ENCODE peak calls at places on chromosomes 13 and 19, in six cellular contexts. H is NCI-H1105, X is A549, M is pancreas, G is RWPE1, E is tibial artery. Q is an unnamed sample.

GRCh38 chr19:38736036-38736412 is 8.2 kb downstream of the CAPN12 start:
- DNase-seq in H (no peak), X (peak), M (peak), G (no peak), E (peak), Q (no peak)

GRCh38 chr13:87314822-87315221 is 356.3 kb upstream of the SLITRK5 start:
- DNase-seq in H (no peak), X (no peak), M (no peak), G (no peak), E (no peak), Q (no peak)

GRCh38 chr13:108227651-108228272 is 9.6 kb downstream of the ABHD13 start:
- DNase-seq in H (peak), X (no peak), M (no peak), G (peak), E (no peak), Q (no peak)

GRCh38 chr13:80001510-80001842 is 339.4 kb downstream of the SPRY2 start:
- DNase-seq in H (no peak), X (no peak), M (no peak), G (no peak), E (no peak), Q (no peak)

GRCh38 chr13:44238011-44238421 is 135.6 kb upstream of the SERP2 start:
- DNase-seq in H (no peak), X (no peak), M (no peak), G (peak), E (no peak), Q (no peak)

GRCh38 chr19:23415561-23416191 is 20.4 kb upstream of the ZNF91 start:
- DNase-seq in H (no peak), X (no peak), M (peak), G (peak), E (no peak), Q (no peak)

GRCh38 chr13:113151745-113152707 is 6.4 kb upstream of the PROZ start:
- DNase-seq in H (no peak), X (no peak), M (no peak), G (no peak), E (no peak), Q (no peak)

GRCh38 chr19:34084396-34085145 is 87.7 kb upstream of the LSM14A start:
- DNase-seq in H (no peak), X (no peak), M (no peak), G (no peak), E (no peak), Q (no peak)

GRCh38 chr13:46041335-46041934 is 11.1 kb downstream of the ZC3H13 start:
- DNase-seq in H (no peak), X (no peak), M (no peak), G (no peak), E (no peak), Q (no peak)

GRCh38 chr19:13097331-13098258 is 5.1 kb downstream of the LYL1 start:
- DNase-seq in H (no peak), X (no peak), M (no peak), G (no peak), E (peak), Q (no peak)

GRCh38 chr13:45446181-45446580 is 18.6 kb upstream of the COG3 start:
- DNase-seq in H (no peak), X (no peak), M (no peak), G (no peak), E (no peak), Q (no peak)

GRCh38 chr13:33228645-33229445 is 56.7 kb downstream of the STARD13 start:
- DNase-seq in H (no peak), X (peak), M (no peak), G (peak), E (no peak), Q (peak)

GRCh38 chr13:97266734-97267417 is 44.7 kb downstream of the MBNL2 start:
- DNase-seq in H (no peak), X (no peak), M (no peak), G (no peak), E (no peak), Q (no peak)

GRCh38 chr13:28609936-28610335 is 49.0 kb upstream of the POMP start:
- DNase-seq in H (no peak), X (no peak), M (no peak), G (no peak), E (no peak), Q (no peak)

GRCh38 chr13:99072356-99072755 is 94.5 kb upstream of the DOCK9 start:
- DNase-seq in H (no peak), X (no peak), M (no peak), G (no peak), E (no peak), Q (no peak)

GRCh38 chr19:45884682-45885555 is 1.0 kb downstream of the IRF2BP1 start:
- DNase-seq in H (peak), X (no peak), M (peak), G (no peak), E (no peak), Q (no peak)

GRCh38 chr19:53991224-53992113 is at the start of gene CACNG6:
- DNase-seq in H (peak), X (peak), M (peak), G (no peak), E (no peak), Q (peak)

GRCh38 chr19:49425922-49426592 is 869 bp downstream of the GFY start:
- DNase-seq in H (no peak), X (no peak), M (no peak), G (peak), E (no peak), Q (peak)

GRCh38 chr13:98478134-98479129 is 98.5 kb downstream of the STK24 start:
- DNase-seq in H (no peak), X (no peak), M (no peak), G (no peak), E (no peak), Q (no peak)

GRCh38 chr19:38134538-38135149 is 89.4 kb downstream of the DPF1 start:
- DNase-seq in H (no peak), X (peak), M (no peak), G (no peak), E (no peak), Q (peak)